ENCODE peak calls at places on chromosome 20, in ten cellular contexts. One of them, this sample, is unnamed.

GRCh38 chr20:32230707-32231106 is 23.0 kb downstream of the POFUT1 start:
- DNase-seq in IMR-90: no peak
- DNase-seq in CD8-positive, alpha-beta T cell: no peak
- DNase-seq in AG09309: no peak
- DNase-seq in astrocyte of the spinal cord: no peak
- DNase-seq in left ventricle myocardium inferior: no peak
- DNase-seq in foreskin fibroblast: no peak
- DNase-seq in foreskin keratinocyte: no peak
- DNase-seq in fibroblast of lung: no peak
- DNase-seq in OCI-LY7: no peak
- DNase-seq in this sample: no peak

GRCh38 chr20:4998160-4998651 is 3.1 kb downstream of the SLC23A2 start:
- DNase-seq in IMR-90: no peak
- DNase-seq in OCI-LY7: peak
- DNase-seq in foreskin keratinocyte: no peak
- DNase-seq in left ventricle myocardium inferior: no peak
- DNase-seq in CD8-positive, alpha-beta T cell: no peak
- DNase-seq in fibroblast of lung: no peak
- DNase-seq in foreskin fibroblast: no peak
- DNase-seq in astrocyte of the spinal cord: no peak
- DNase-seq in AG09309: no peak
- DNase-seq in this sample: no peak

GRCh38 chr20:58447733-58448391 is 58.8 kb downstream of the VAPB start:
- DNase-seq in IMR-90: peak
- DNase-seq in foreskin keratinocyte: no peak
- DNase-seq in astrocyte of the spinal cord: peak
- DNase-seq in AG09309: no peak
- DNase-seq in OCI-LY7: peak
- DNase-seq in left ventricle myocardium inferior: no peak
- DNase-seq in fibroblast of lung: peak
- DNase-seq in CD8-positive, alpha-beta T cell: peak
- DNase-seq in foreskin fibroblast: peak
- DNase-seq in this sample: peak

GRCh38 chr20:49790077-49790798 is 22.4 kb upstream of the SLC9A8 start:
- DNase-seq in IMR-90: peak
- DNase-seq in OCI-LY7: no peak
- DNase-seq in CD8-positive, alpha-beta T cell: no peak
- DNase-seq in foreskin keratinocyte: no peak
- DNase-seq in foreskin fibroblast: peak
- DNase-seq in fibroblast of lung: no peak
- DNase-seq in AG09309: peak
- DNase-seq in astrocyte of the spinal cord: no peak
- DNase-seq in left ventricle myocardium inferior: peak
- DNase-seq in this sample: peak

GRCh38 chr20:24694727-24695528 is 225.5 kb downstream of the SYNDIG1 start:
- DNase-seq in OCI-LY7: no peak
- DNase-seq in foreskin fibroblast: no peak
- DNase-seq in IMR-90: no peak
- DNase-seq in astrocyte of the spinal cord: no peak
- DNase-seq in foreskin keratinocyte: no peak
- DNase-seq in AG09309: no peak
- DNase-seq in left ventricle myocardium inferior: peak
- DNase-seq in fibroblast of lung: no peak
- DNase-seq in CD8-positive, alpha-beta T cell: peak
- DNase-seq in this sample: no peak

GRCh38 chr20:57930328-57930727 is 220.5 kb upstream of the PMEPA1 start:
- DNase-seq in AG09309: no peak
- DNase-seq in left ventricle myocardium inferior: no peak
- DNase-seq in IMR-90: no peak
- DNase-seq in CD8-positive, alpha-beta T cell: no peak
- DNase-seq in OCI-LY7: no peak
- DNase-seq in fibroblast of lung: no peak
- DNase-seq in astrocyte of the spinal cord: no peak
- DNase-seq in foreskin keratinocyte: no peak
- DNase-seq in foreskin fibroblast: no peak
- DNase-seq in this sample: no peak

GRCh38 chr20:57389695-57390603 is 1.2 kb upstream of the RBM38 start:
- DNase-seq in foreskin keratinocyte: no peak
- DNase-seq in CD8-positive, alpha-beta T cell: peak
- DNase-seq in foreskin fibroblast: no peak
- DNase-seq in fibroblast of lung: no peak
- DNase-seq in OCI-LY7: no peak
- DNase-seq in left ventricle myocardium inferior: no peak
- DNase-seq in astrocyte of the spinal cord: no peak
- DNase-seq in AG09309: no peak
- DNase-seq in IMR-90: no peak
- DNase-seq in this sample: no peak

GRCh38 chr20:12700701-12701100 is 308.1 kb upstream of the SPTLC3 start:
- DNase-seq in fibroblast of lung: no peak
- DNase-seq in astrocyte of the spinal cord: no peak
- DNase-seq in foreskin fibroblast: no peak
- DNase-seq in IMR-90: no peak
- DNase-seq in CD8-positive, alpha-beta T cell: no peak
- DNase-seq in AG09309: no peak
- DNase-seq in foreskin keratinocyte: no peak
- DNase-seq in left ventricle myocardium inferior: no peak
- DNase-seq in OCI-LY7: no peak
- DNase-seq in this sample: no peak

GRCh38 chr20:31967830-31968249 is at the start of gene XKR7:
- DNase-seq in left ventricle myocardium inferior: no peak
- DNase-seq in OCI-LY7: no peak
- DNase-seq in AG09309: no peak
- DNase-seq in fibroblast of lung: no peak
- DNase-seq in foreskin fibroblast: no peak
- DNase-seq in foreskin keratinocyte: no peak
- DNase-seq in IMR-90: no peak
- DNase-seq in CD8-positive, alpha-beta T cell: peak
- DNase-seq in astrocyte of the spinal cord: no peak
- DNase-seq in this sample: no peak

GRCh38 chr20:58293453-58293852 is 16.1 kb upstream of the RAB22A start:
- DNase-seq in foreskin keratinocyte: no peak
- DNase-seq in foreskin fibroblast: no peak
- DNase-seq in AG09309: no peak
- DNase-seq in left ventricle myocardium inferior: peak
- DNase-seq in fibroblast of lung: no peak
- DNase-seq in IMR-90: no peak
- DNase-seq in OCI-LY7: peak
- DNase-seq in astrocyte of the spinal cord: no peak
- DNase-seq in CD8-positive, alpha-beta T cell: no peak
- DNase-seq in this sample: no peak

GRCh38 chr20:10307359-10307735 is 88.7 kb downstream of the SNAP25 start:
- DNase-seq in foreskin keratinocyte: no peak
- DNase-seq in astrocyte of the spinal cord: no peak
- DNase-seq in foreskin fibroblast: no peak
- DNase-seq in IMR-90: no peak
- DNase-seq in CD8-positive, alpha-beta T cell: no peak
- DNase-seq in fibroblast of lung: peak
- DNase-seq in left ventricle myocardium inferior: no peak
- DNase-seq in AG09309: no peak
- DNase-seq in OCI-LY7: no peak
- DNase-seq in this sample: no peak

GRCh38 chr20:32737371-32738223 is 5.7 kb downstream of the COMMD7 start:
- DNase-seq in fibroblast of lung: peak
- DNase-seq in OCI-LY7: no peak
- DNase-seq in AG09309: peak
- DNase-seq in CD8-positive, alpha-beta T cell: peak
- DNase-seq in foreskin fibroblast: peak
- DNase-seq in IMR-90: peak
- DNase-seq in left ventricle myocardium inferior: no peak
- DNase-seq in foreskin keratinocyte: no peak
- DNase-seq in astrocyte of the spinal cord: peak
- DNase-seq in this sample: no peak

GRCh38 chr20:19976595-19977372 is 40.4 kb upstream of the NAA20 start:
- DNase-seq in foreskin fibroblast: peak
- DNase-seq in IMR-90: peak
- DNase-seq in foreskin keratinocyte: peak
- DNase-seq in astrocyte of the spinal cord: peak
- DNase-seq in OCI-LY7: no peak
- DNase-seq in fibroblast of lung: peak
- DNase-seq in left ventricle myocardium inferior: peak
- DNase-seq in AG09309: no peak
- DNase-seq in CD8-positive, alpha-beta T cell: no peak
- DNase-seq in this sample: peak

GRCh38 chr20:19552144-19552895 is 205.7 kb upstream of the RIN2 start:
- DNase-seq in left ventricle myocardium inferior: no peak
- DNase-seq in astrocyte of the spinal cord: no peak
- DNase-seq in AG09309: no peak
- DNase-seq in foreskin keratinocyte: peak
- DNase-seq in CD8-positive, alpha-beta T cell: no peak
- DNase-seq in foreskin fibroblast: no peak
- DNase-seq in IMR-90: peak
- DNase-seq in OCI-LY7: no peak
- DNase-seq in fibroblast of lung: peak
- DNase-seq in this sample: no peak

GRCh38 chr20:17767624-17768023 is 67.9 kb downstream of the BANF2 start:
- DNase-seq in left ventricle myocardium inferior: no peak
- DNase-seq in CD8-positive, alpha-beta T cell: no peak
- DNase-seq in fibroblast of lung: no peak
- DNase-seq in foreskin fibroblast: no peak
- DNase-seq in OCI-LY7: no peak
- DNase-seq in AG09309: no peak
- DNase-seq in astrocyte of the spinal cord: no peak
- DNase-seq in foreskin keratinocyte: no peak
- DNase-seq in IMR-90: no peak
- DNase-seq in this sample: no peak

GRCh38 chr20:17889226-17889625 is 79.4 kb downstream of the SNX5 start:
- DNase-seq in foreskin fibroblast: no peak
- DNase-seq in CD8-positive, alpha-beta T cell: no peak
- DNase-seq in OCI-LY7: no peak
- DNase-seq in astrocyte of the spinal cord: peak
- DNase-seq in IMR-90: no peak
- DNase-seq in fibroblast of lung: peak
- DNase-seq in foreskin keratinocyte: no peak
- DNase-seq in AG09309: no peak
- DNase-seq in left ventricle myocardium inferior: no peak
- DNase-seq in this sample: no peak

GRCh38 chr20:44215125-44215524 is 4.6 kb upstream of the OSER1 start:
- DNase-seq in CD8-positive, alpha-beta T cell: peak
- DNase-seq in AG09309: no peak
- DNase-seq in fibroblast of lung: peak
- DNase-seq in foreskin fibroblast: peak
- DNase-seq in foreskin keratinocyte: no peak
- DNase-seq in left ventricle myocardium inferior: peak
- DNase-seq in astrocyte of the spinal cord: peak
- DNase-seq in OCI-LY7: peak
- DNase-seq in IMR-90: peak
- DNase-seq in this sample: no peak

GRCh38 chr20:45985573-45985972 is 13.6 kb upstream of the ZNF335 start:
- DNase-seq in fibroblast of lung: no peak
- DNase-seq in OCI-LY7: no peak
- DNase-seq in foreskin fibroblast: no peak
- DNase-seq in CD8-positive, alpha-beta T cell: no peak
- DNase-seq in left ventricle myocardium inferior: no peak
- DNase-seq in AG09309: no peak
- DNase-seq in astrocyte of the spinal cord: no peak
- DNase-seq in IMR-90: no peak
- DNase-seq in foreskin keratinocyte: no peak
- DNase-seq in this sample: no peak

DNA sequence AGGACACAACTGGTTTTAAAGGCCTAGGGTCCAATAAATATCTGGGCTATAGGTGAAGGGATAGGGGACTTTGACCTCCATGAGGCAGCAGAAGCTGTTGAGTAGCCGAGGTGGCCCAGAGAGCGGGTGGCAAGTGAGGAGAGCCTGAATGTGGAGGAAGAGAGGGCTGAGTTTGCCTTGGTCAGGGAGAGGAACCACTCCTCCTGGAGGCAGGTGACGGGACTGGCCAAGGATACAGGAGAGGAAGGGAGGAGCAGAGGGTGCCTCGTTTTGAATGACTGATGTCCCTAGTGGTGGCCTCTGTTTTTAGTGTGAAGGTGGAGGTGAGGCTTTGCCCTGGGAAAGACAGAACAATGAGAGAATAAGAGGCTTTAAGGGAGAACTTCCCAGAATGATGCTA is 19.1 kb upstream of the AAR2 start:
- DNase-seq in OCI-LY7: no peak
- DNase-seq in IMR-90: no peak
- DNase-seq in fibroblast of lung: no peak
- DNase-seq in astrocyte of the spinal cord: no peak
- DNase-seq in left ventricle myocardium inferior: no peak
- DNase-seq in CD8-positive, alpha-beta T cell: no peak
- DNase-seq in foreskin keratinocyte: no peak
- DNase-seq in foreskin fibroblast: no peak
- DNase-seq in AG09309: no peak
- DNase-seq in this sample: no peak
- TF ChIP-seq CTCF in OCI-LY7: no peak
- TF ChIP-seq CTCF in IMR-90: no peak
- TF ChIP-seq CTCF in fibroblast of lung: no peak
- TF ChIP-seq CTCF in astrocyte of the spinal cord: peak
- TF ChIP-seq CTCF in left ventricle myocardium inferior: no peak
- TF ChIP-seq CTCF in CD8-positive, alpha-beta T cell: no peak
- TF ChIP-seq CTCF in foreskin keratinocyte: peak
- TF ChIP-seq CTCF in foreskin fibroblast: no peak
- TF ChIP-seq CTCF in AG09309: no peak
- TF ChIP-seq CTCF in this sample: no peak

GRCh38 chr20:48656661-48657211 is 171.1 kb downstream of the PREX1 start:
- DNase-seq in foreskin keratinocyte: no peak
- DNase-seq in astrocyte of the spinal cord: no peak
- DNase-seq in AG09309: no peak
- DNase-seq in CD8-positive, alpha-beta T cell: no peak
- DNase-seq in OCI-LY7: no peak
- DNase-seq in foreskin fibroblast: no peak
- DNase-seq in left ventricle myocardium inferior: no peak
- DNase-seq in fibroblast of lung: no peak
- DNase-seq in IMR-90: no peak
- DNase-seq in this sample: no peak
- TF ChIP-seq CTCF in foreskin keratinocyte: peak
- TF ChIP-seq CTCF in astrocyte of the spinal cord: no peak
- TF ChIP-seq CTCF in AG09309: peak
- TF ChIP-seq CTCF in CD8-positive, alpha-beta T cell: no peak
- TF ChIP-seq CTCF in OCI-LY7: peak
- TF ChIP-seq CTCF in foreskin fibroblast: peak
- TF ChIP-seq CTCF in left ventricle myocardium inferior: no peak
- TF ChIP-seq CTCF in fibroblast of lung: no peak
- TF ChIP-seq CTCF in IMR-90: no peak
- TF ChIP-seq CTCF in this sample: peak

GRCh38 chr20:34829191-34829590 is 3.7 kb upstream of the NCOA6 start:
- DNase-seq in foreskin keratinocyte: no peak
- DNase-seq in astrocyte of the spinal cord: no peak
- DNase-seq in foreskin fibroblast: no peak
- DNase-seq in IMR-90: no peak
- DNase-seq in left ventricle myocardium inferior: no peak
- DNase-seq in AG09309: no peak
- DNase-seq in fibroblast of lung: no peak
- DNase-seq in OCI-LY7: peak
- DNase-seq in CD8-positive, alpha-beta T cell: no peak
- DNase-seq in this sample: no peak

GRCh38 chr20:34834459-34834893 is 9.0 kb upstream of the NCOA6 start:
- DNase-seq in fibroblast of lung: peak
- DNase-seq in foreskin fibroblast: no peak
- DNase-seq in foreskin keratinocyte: no peak
- DNase-seq in AG09309: no peak
- DNase-seq in CD8-positive, alpha-beta T cell: no peak
- DNase-seq in IMR-90: peak
- DNase-seq in left ventricle myocardium inferior: no peak
- DNase-seq in OCI-LY7: peak
- DNase-seq in astrocyte of the spinal cord: peak
- DNase-seq in this sample: no peak
- TF ChIP-seq CTCF in fibroblast of lung: no peak
- TF ChIP-seq CTCF in foreskin fibroblast: no peak
- TF ChIP-seq CTCF in foreskin keratinocyte: peak
- TF ChIP-seq CTCF in AG09309: peak
- TF ChIP-seq CTCF in CD8-positive, alpha-beta T cell: peak
- TF ChIP-seq CTCF in IMR-90: peak
- TF ChIP-seq CTCF in left ventricle myocardium inferior: peak
- TF ChIP-seq CTCF in OCI-LY7: peak
- TF ChIP-seq CTCF in astrocyte of the spinal cord: no peak
- TF ChIP-seq CTCF in this sample: peak

GRCh38 chr20:6940052-6940451 is 172.6 kb downstream of the BMP2 start:
- DNase-seq in CD8-positive, alpha-beta T cell: no peak
- DNase-seq in foreskin keratinocyte: no peak
- DNase-seq in AG09309: no peak
- DNase-seq in fibroblast of lung: no peak
- DNase-seq in foreskin fibroblast: no peak
- DNase-seq in OCI-LY7: peak
- DNase-seq in IMR-90: no peak
- DNase-seq in astrocyte of the spinal cord: no peak
- DNase-seq in left ventricle myocardium inferior: no peak
- DNase-seq in this sample: no peak
- TF ChIP-seq CTCF in CD8-positive, alpha-beta T cell: no peak
- TF ChIP-seq CTCF in foreskin keratinocyte: peak
- TF ChIP-seq CTCF in AG09309: peak
- TF ChIP-seq CTCF in fibroblast of lung: no peak
- TF ChIP-seq CTCF in foreskin fibroblast: peak
- TF ChIP-seq CTCF in OCI-LY7: peak
- TF ChIP-seq CTCF in IMR-90: peak
- TF ChIP-seq CTCF in astrocyte of the spinal cord: peak
- TF ChIP-seq CTCF in left ventricle myocardium inferior: no peak
- TF ChIP-seq CTCF in this sample: peak

This sample was measured in AG09319.